ENCODE peak calls at places on chromosomes 13 and 19, in seven cellular contexts. R, I, N, E, D, Y and B are unnamed samples. For H3K4me1, the result is how much of the 10 kb centered on the place peaks cover.

GRCh38 chr13:87669379-87669978 is 1.7 kb upstream of the SLITRK5 start:
- DNase-seq in R (peak), Y (no peak), I (no peak), E (no peak), N (no peak), D (peak), B (no peak)

GRCh38 chr19:38839816-38840582 is 8.4 kb upstream of the ECH1 start:
- DNase-seq in Y (peak), N (no peak), R (peak), D (no peak), E (no peak), I (no peak), B (no peak)

GRCh38 chr19:31648347-31648746 is 299.1 kb upstream of the TSHZ3 start:
- DNase-seq in N (no peak), I (no peak), R (peak), E (no peak), Y (no peak), D (no peak), B (no peak)

GRCh38 chr13:76836311-76836710 is 49.9 kb downstream of the KCTD12 start:
- DNase-seq in R (peak), Y (no peak), D (no peak), E (no peak), N (no peak), I (no peak), B (no peak)

GRCh38 chr13:68009546-68009945 is 779.4 kb upstream of the PCDH9 start:
- DNase-seq in I (no peak), E (no peak), N (no peak), R (no peak), D (no peak), Y (no peak), B (no peak)

GRCh38 chr13:50326746-50327145 is 311.5 kb downstream of the KCNRG start:
- DNase-seq in I (no peak), N (no peak), Y (no peak), R (peak), D (no peak), E (no peak), B (no peak)

GRCh38 chr19:14350302-14350701 is 30.9 kb upstream of the ADGRE5 start:
- DNase-seq in Y (no peak), I (no peak), E (no peak), N (no peak), R (no peak), D (no peak), B (peak)

GRCh38 chr19:42386974-42387707 is 3.0 kb downstream of the CNFN start:
- DNase-seq in D (peak), N (no peak), Y (peak), E (peak), I (peak), R (peak), B (peak)

GRCh38 chr13:102041544-102041943 is 360.3 kb downstream of the FGF14 start:
- DNase-seq in R (no peak), Y (no peak), N (no peak), E (no peak), D (no peak), I (no peak), B (no peak)

GRCh38 chr13:111241006-111241755 is 79.3 kb upstream of the TEX29 start:
- DNase-seq in I (no peak), R (no peak), Y (no peak), N (no peak), E (no peak), D (no peak), B (no peak)

GRCh38 chr19:674282-675151 is 1.7 kb upstream of the FSTL3 start:
- DNase-seq in Y (no peak), E (no peak), R (no peak), D (no peak), I (no peak), N (no peak), B (peak)

GRCh38 chr19:10998045-10998533 is 37.3 kb downstream of the SMARCA4 start:
- DNase-seq in I (no peak), R (peak), D (no peak), N (no peak), E (no peak), Y (peak), B (no peak)

GRCh38 chr19:21221653-21222052 is 79.8 kb downstream of the ZNF431 start:
- DNase-seq in R (peak), D (no peak), N (no peak), Y (no peak), I (no peak), E (no peak), B (no peak)

GRCh38 chr13:78022164-78022877 is 103.7 kb upstream of the EDNRB start:
- DNase-seq in Y (peak), R (peak), N (no peak), D (no peak), I (no peak), E (peak), B (no peak)

GRCh38 chr19:17873661-17874422 is 2.1 kb downstream of the SLC5A5 start:
- DNase-seq in E (no peak), D (peak), N (no peak), Y (no peak), I (peak), R (no peak), B (peak)

GRCh38 chr19:29812080-29812880 is 489 bp downstream of the CCNE1 start:
- DNase-seq in I (peak), R (no peak), E (no peak), N (no peak), D (peak), Y (peak), B (peak)

GRCh38 chr13:114257014-114257413 is 22.3 kb downstream of the CDC16 start:
- DNase-seq in E (no peak), I (no peak), R (no peak), D (no peak), Y (no peak), N (no peak), B (no peak)

GRCh38 chr13:65336916-65337315 is 1893.2 kb downstream of the PCDH9 start:
- DNase-seq in N (no peak), D (no peak), I (no peak), R (peak), E (no peak), Y (no peak), B (no peak)

GRCh38 chr19:38684078-38684861 is 36.8 kb downstream of the ACTN4 start:
- DNase-seq in Y (peak), E (no peak), N (no peak), D (peak), I (peak), R (peak), B (peak)

GRCh38 chr19:35142531-35143230 is 374 bp upstream of the FXYD7 start:
- DNase-seq in Y (no peak), D (peak), N (no peak), R (no peak), E (no peak), I (peak), B (peak)

GRCh38 chr13:46804391-46804815 is 7.4 kb upstream of the ESD start:
- DNase-seq in R (peak), Y (no peak), E (no peak), D (no peak), I (no peak), N (no peak), B (no peak)

GRCh38 chr19:46085888-46086287 is 38.6 kb downstream of the IGFL3 start:
- DNase-seq in I (no peak), D (no peak), E (no peak), R (no peak), N (no peak), Y (no peak), B (no peak)

GRCh38 chr13:111384441-111385181 is 64.2 kb downstream of the TEX29 start:
- DNase-seq in Y (peak), N (no peak), I (no peak), D (no peak), E (no peak), R (no peak), B (peak)

GRCh38 chr19:13252569-13253335 is 102.5 kb downstream of the IER2 start:
- DNase-seq in R (no peak), N (no peak), D (no peak), E (no peak), I (no peak), Y (no peak), B (no peak)

GRCh38 chr19:39004403-39004802 is 27.9 kb downstream of the FBXO27 start:
- DNase-seq in I (no peak), E (no peak), D (no peak), R (no peak), Y (no peak), N (no peak), B (no peak)

GRCh38 chr13:78596701-78597550 is 6.4 kb downstream of the POU4F1 start:
- DNase-seq in R (no peak), E (no peak), N (no peak), Y (no peak), D (no peak), I (no peak), B (no peak)

GRCh38 chr19:45125975-45126493 is 33.1 kb downstream of the PPP1R37 start:
- DNase-seq in R (peak), E (peak), D (peak), I (peak), Y (peak), N (no peak), B (peak)

GRCh38 chr19:15636026-15636425 is 4.7 kb upstream of the CYP4F3 start:
- DNase-seq in Y (no peak), D (no peak), E (no peak), N (no peak), R (no peak), I (no peak), B (no peak)

GRCh38 chr19:37905936-37906867 is at the start of gene WDR87:
- DNase-seq in D (peak), N (no peak), Y (no peak), E (no peak), R (peak), I (peak), B (peak)

GRCh38 chr13:33206425-33206824 is 79.1 kb downstream of the STARD13 start:
- DNase-seq in D (no peak), R (peak), N (no peak), Y (no peak), E (no peak), I (no peak), B (no peak)

GRCh38 chr13:24223341-24224231 is 63.1 kb downstream of the SPATA13 start:
- DNase-seq in D (no peak), R (no peak), N (no peak), Y (no peak), I (no peak), E (peak), B (peak)

GRCh38 chr13:41939403-41939802 is 21.5 kb downstream of the VWA8 start:
- DNase-seq in E (no peak), R (no peak), I (no peak), N (no peak), Y (no peak), D (no peak), B (no peak)

GRCh38 chr13:50616101-50616500 is 227.4 kb downstream of the DLEU7 start:
- DNase-seq in N (no peak), D (no peak), I (no peak), R (peak), Y (no peak), E (no peak), B (no peak)

GRCh38 chr13:27295096-27295495 is 24.5 kb downstream of the RASL11A start:
- DNase-seq in N (no peak), R (no peak), E (no peak), D (no peak), I (no peak), Y (no peak), B (no peak)

GRCh38 chr13:25167349-25167748 is 4.7 kb downstream of the AMER2 start:
- DNase-seq in I (no peak), Y (no peak), E (no peak), N (no peak), D (no peak), R (no peak), B (no peak)

GRCh38 chr19:4454952-4455738 is 2.4 kb downstream of the UBXN6 start:
- DNase-seq in I (no peak), D (no peak), Y (peak), N (no peak), E (no peak), R (peak), B (no peak)

GRCh38 chr13:30429721-30430694 is 7.7 kb downstream of the UBE2L5 start:
- DNase-seq in D (no peak), R (peak), N (no peak), I (no peak), Y (no peak), E (no peak), B (no peak)

GRCh38 chr19:10870955-10871603 is at the start of gene CARM1:
- DNase-seq in N (peak), R (peak), D (peak), I (peak), Y (peak), E (peak), B (peak)

GRCh38 chr13:49214917-49215376 is 5.2 kb upstream of the MLNR start:
- DNase-seq in N (no peak), E (no peak), D (no peak), I (peak), R (peak), Y (peak), B (peak)

GRCh38 chr19:10766681-10767201 is 48.9 kb downstream of the DNM2 start:
- DNase-seq in E (no peak), R (peak), N (no peak), D (no peak), Y (peak), I (no peak), B (peak)

GRCh38 chr13:40220299-40220935 is 446.0 kb downstream of the FOXO1 start:
- DNase-seq in R (peak), I (no peak), D (no peak), Y (no peak), N (no peak), E (no peak), B (no peak)

GRCh38 chr13:40217675-40218074 is 448.8 kb downstream of the FOXO1 start:
- DNase-seq in E (no peak), R (no peak), Y (no peak), N (no peak), I (no peak), D (no peak), B (no peak)

GRCh38 chr13:40211586-40211968 is 454.9 kb downstream of the FOXO1 start:
- DNase-seq in D (no peak), Y (no peak), N (no peak), E (no peak), I (no peak), R (no peak), B (no peak)

GRCh38 chr13:40215311-40215710 is 451.1 kb downstream of the FOXO1 start:
- DNase-seq in Y (no peak), D (no peak), N (no peak), R (no peak), I (no peak), E (no peak), B (no peak)

DNA sequence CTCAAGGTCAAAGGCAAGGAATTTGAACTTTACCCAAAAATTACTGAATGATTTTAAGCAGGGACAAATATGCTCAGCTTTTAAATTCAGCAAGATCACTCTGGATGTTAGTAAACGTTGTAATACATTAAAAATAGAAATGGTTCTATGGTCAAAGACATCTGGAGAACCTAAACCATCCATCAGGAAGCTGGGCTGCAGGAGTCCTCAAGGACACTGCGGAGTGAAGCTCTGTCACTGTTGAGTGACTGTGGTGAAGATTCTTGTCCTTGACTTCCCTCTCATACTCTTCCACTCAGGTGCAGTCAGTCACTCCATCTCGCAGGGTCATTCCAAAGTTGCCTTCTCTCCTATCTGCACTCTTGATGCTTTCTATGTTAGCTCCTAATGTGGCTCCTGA is 450.7 kb downstream of the FOXO1 start:
- DNase-seq in Y (no peak), E (no peak), R (no peak), D (no peak), N (no peak), I (no peak), B (no peak)
- H3K4me3 ChIP-seq in Y (no peak), E (no peak), R (no peak), D (no peak), N (no peak), I (no peak), B (no peak)

GRCh38 chr19:48332351-48332661 is 7.0 kb downstream of the EMP3 start:
- DNase-seq in R (no peak), N (no peak), Y (no peak), D (no peak), E (no peak), I (no peak), B (no peak)

GRCh38 chr19:48329167-48329891 is 4.0 kb downstream of the EMP3 start:
- DNase-seq in E (no peak), R (peak), N (no peak), Y (peak), D (peak), I (no peak), B (peak)

GRCh38 chr19:48330012-48330681 is 4.8 kb downstream of the EMP3 start:
- DNase-seq in Y (peak), R (peak), D (peak), I (peak), E (peak), N (peak), B (peak)

GRCh38 chr19:48333467-48334384 is 8.4 kb downstream of the EMP3 start:
- DNase-seq in R (peak), Y (peak), D (peak), E (peak), N (peak), I (peak), B (peak)

GRCh38 chr19:48332662-48333466 is 7.5 kb downstream of the EMP3 start:
- DNase-seq in E (peak), N (peak), R (peak), Y (peak), I (peak), D (peak), B (peak)
- H3K4me1 ChIP-seq in E (half or more), N (half or more), R (under half), Y (under half), I (under half), D (under half), B (under half)

GRCh38 chr13:45445053-45445452 is 19.7 kb upstream of the COG3 start:
- DNase-seq in N (no peak), I (no peak), Y (no peak), R (no peak), E (no peak), D (no peak), B (no peak)
- TF ChIP-seq CTCF in N (no peak), I (no peak), Y (no peak), R (no peak), E (no peak), D (no peak), B (no peak)

GRCh38 chr19:52291781-52292180 is 5.2 kb upstream of the ZNF480 start:
- DNase-seq in I (no peak), D (no peak), R (no peak), N (no peak), E (no peak), Y (no peak), B (no peak)

GRCh38 chr19:52296773-52297600 is at the start of gene ZNF480:
- DNase-seq in N (peak), R (peak), I (peak), E (peak), D (peak), Y (peak), B (peak)

GRCh38 chr19:52296400-52296772 is 583 bp upstream of the ZNF480 start:
- DNase-seq in I (no peak), R (no peak), D (no peak), N (no peak), E (no peak), Y (no peak), B (no peak)

GRCh38 chr19:52297601-52298358 is 811 bp downstream of the ZNF480 start:
- DNase-seq in R (peak), E (peak), D (no peak), Y (no peak), I (no peak), N (no peak), B (no peak)
- H3K4me3 ChIP-seq in R (peak), E (peak), D (peak), Y (peak), I (peak), N (peak), B (peak)

GRCh38 chr19:40806385-40807146 is 7.6 kb downstream of the EGLN2 start:
- DNase-seq in N (peak), R (peak), D (peak), I (peak), E (peak), Y (peak), B (peak)

GRCh38 chr19:40803857-40804782 is 5.1 kb downstream of the EGLN2 start:
- DNase-seq in N (peak), R (no peak), Y (no peak), E (peak), I (peak), D (no peak), B (peak)

GRCh38 chr19:40807147-40808020 is 8.4 kb downstream of the EGLN2 start:
- DNase-seq in Y (no peak), E (no peak), N (no peak), I (peak), D (peak), R (no peak), B (no peak)

GRCh38 chr19:40804783-40805242 is 5.8 kb downstream of the EGLN2 start:
- DNase-seq in I (peak), N (no peak), R (no peak), Y (no peak), E (no peak), D (no peak), B (no peak)

GRCh38 chr19:40805258-40805868 is 6.4 kb downstream of the EGLN2 start:
- DNase-seq in D (no peak), E (peak), R (no peak), I (peak), N (no peak), Y (peak), B (no peak)
- H3K4me1 ChIP-seq in D (under half), E (half or more), R (half or more), I (half or more), N (half or more), Y (under half), B (half or more)

GRCh38 chr13:59176775-59177174 is 987.0 kb downstream of the DIAPH3 start:
- DNase-seq in Y (no peak), I (no peak), D (peak), R (no peak), E (no peak), N (no peak), B (no peak)
- TF ChIP-seq CTCF in Y (peak), I (no peak), D (peak), R (peak), E (no peak), N (no peak), B (no peak)

GRCh38 chr19:58009301-58009665 is 6.7 kb upstream of the ZNF606 start:
- DNase-seq in Y (no peak), I (no peak), R (no peak), N (no peak), E (no peak), D (no peak), B (no peak)
- H3K4me3 ChIP-seq in Y (no peak), I (no peak), R (peak), N (peak), E (peak), D (peak), B (no peak)